ENCODE peak calls at places on chromosomes 7 and 10, in five cellular contexts. B is neuronal stem cell, A is H1, J is trophoblast cell, Z is mesenchymal stem cell. F is an unnamed sample. For H3K27me3, the result is how much of the 10 kb centered on the place peaks cover.

GRCh38 chr10:66307826-66308225 is 618.0 kb upstream of the LRRTM3 start:
- DNase-seq in B (no peak), Z (no peak), A (no peak), J (no peak), F (no peak)

GRCh38 chr7:76260171-76260703 is 42.2 kb upstream of the HSPB1 start:
- DNase-seq in J (peak), B (peak), Z (peak), A (peak), F (peak)

GRCh38 chr10:86614853-86615252 is 39.5 kb upstream of the OPN4 start:
- DNase-seq in J (no peak), B (no peak), A (no peak), Z (no peak), F (no peak)

GRCh38 chr10:69065406-69066361 is 22.2 kb upstream of the SRGN start:
- DNase-seq in Z (peak), B (no peak), A (no peak), J (peak), F (no peak)

GRCh38 chr10:59926086-59926485 is 19.7 kb upstream of the CCDC6 start:
- DNase-seq in J (no peak), B (no peak), A (no peak), Z (no peak), F (no peak)

GRCh38 chr7:125878990-125879389 is 949.4 kb upstream of the POT1 start:
- DNase-seq in B (no peak), Z (peak), A (no peak), J (no peak), F (no peak)

GRCh38 chr10:48406204-48406603 is 99.7 kb downstream of the MAPK8 start:
- DNase-seq in Z (peak), J (no peak), A (no peak), B (no peak), F (no peak)

GRCh38 chr10:44660271-44660670 is 250.9 kb upstream of the TMEM72 start:
- DNase-seq in A (no peak), Z (no peak), B (no peak), J (no peak), F (no peak)

GRCh38 chr7:112226701-112227276 is 20.3 kb downstream of the ZNF277 start:
- DNase-seq in A (no peak), B (no peak), J (no peak), Z (no peak), F (no peak)

GRCh38 chr10:99895867-99896266 is 113.4 kb downstream of the ABCC2 start:
- DNase-seq in Z (no peak), A (no peak), B (no peak), J (no peak), F (no peak)
- H3K27me3 ChIP-seq in Z (under half), A (under half), B (under half), J (under half), F (under half)

DNA sequence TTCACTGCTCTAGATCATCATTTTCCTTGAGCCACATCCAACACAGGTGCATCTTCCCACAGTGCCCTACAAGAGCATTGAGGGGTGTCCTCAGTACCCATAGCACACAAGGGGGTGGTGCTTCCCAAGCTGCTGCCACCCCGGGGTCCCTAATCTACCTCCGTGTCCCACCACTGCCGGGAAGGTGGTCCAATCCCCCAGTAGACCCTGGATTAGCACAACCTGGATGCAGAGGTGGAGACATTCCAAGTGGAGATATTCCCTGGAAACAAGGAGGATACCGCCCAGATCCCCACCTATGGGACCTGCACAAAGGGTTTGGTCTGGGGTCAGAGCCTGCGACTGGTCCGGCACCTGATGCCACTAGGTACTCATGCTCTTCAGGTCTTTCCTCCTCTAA is 284.8 kb upstream of the PPP2R2D start:
- DNase-seq in A (no peak), J (no peak), B (no peak), Z (no peak), F (no peak)
- H2BK12ac ChIP-seq in A (no peak), J (no peak), B (no peak), Z (no peak), F (no peak)

DNA sequence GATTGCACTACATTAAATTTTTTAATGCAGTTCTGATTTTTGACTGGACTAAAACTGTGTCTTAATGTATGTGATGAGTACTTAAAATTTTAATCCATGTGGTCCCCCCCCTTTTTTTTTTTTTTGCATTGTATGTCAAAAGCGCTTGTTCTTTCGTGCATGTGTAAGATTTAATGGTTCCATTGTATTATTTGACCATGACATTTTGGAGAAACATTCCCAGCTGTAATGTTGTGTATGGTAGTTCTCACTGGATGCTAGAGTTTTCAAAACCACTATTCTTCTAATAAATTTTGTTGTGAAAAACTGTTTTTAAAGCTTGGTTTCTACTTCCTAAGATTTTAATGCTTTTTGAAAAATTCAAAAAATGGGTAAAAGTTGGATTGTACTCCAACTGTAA is 132.0 kb downstream of the LCOR start:
- DNase-seq in A (no peak), J (no peak), B (no peak), Z (no peak), F (no peak)
- H4K8ac ChIP-seq in A (no peak), J (no peak), B (no peak), Z (no peak), F (no peak)

GRCh38 chr7:32061346-32061745 is 8.9 kb downstream of the PDE1C start:
- DNase-seq in Z (no peak), A (no peak), J (no peak), B (no peak), F (no peak)
- H3K27me3 ChIP-seq in Z (under half), A (under half), J (under half), B (under half), F (under half)

GRCh38 chr7:116218747-116219146 is 8.4 kb downstream of the TES start:
- DNase-seq in Z (no peak), J (no peak), A (no peak), B (no peak), F (no peak)
- H2BK12ac ChIP-seq in Z (no peak), J (no peak), A (no peak), B (no peak), F (no peak)

GRCh38 chr7:1175967-1176851 is 16.2 kb upstream of the ZFAND2A start:
- DNase-seq in Z (peak), B (peak), J (peak), A (no peak), F (peak)
- H4K8ac ChIP-seq in Z (peak), B (peak), J (peak), A (peak), F (peak)

GRCh38 chr10:114683162-114683561 is 25.1 kb upstream of the ABLIM1 start:
- DNase-seq in J (no peak), B (no peak), A (no peak), Z (no peak), F (no peak)
- H3K27me3 ChIP-seq in J (under half), B (under half), A (under half), Z (under half), F (under half)

F was measured in H9.